ENCODE peak calls at places on chromosomes 11 and 22, in four cellular contexts. One of them, this sample, is unnamed.

GRCh38 chr22:50146440-50147228 is 23.9 kb upstream of the PANX2 start:
- DNase-seq in adrenal gland: peak; percentile 74
- DNase-seq in CD8-positive, alpha-beta memory T cell: no peak
- DNase-seq in cardiac muscle cell: peak; percentile 83
- DNase-seq in this sample: no peak

GRCh38 chr11:57764527-57764926 is 2.9 kb downstream of the CTNND1 start:
- DNase-seq in adrenal gland: no peak
- DNase-seq in CD8-positive, alpha-beta memory T cell: no peak
- DNase-seq in cardiac muscle cell: no peak
- DNase-seq in this sample: no peak

GRCh38 chr11:61975638-61976419 is 8.4 kb upstream of the FTH1 start:
- DNase-seq in adrenal gland: no peak
- DNase-seq in CD8-positive, alpha-beta memory T cell: no peak
- DNase-seq in cardiac muscle cell: peak; percentile 34
- DNase-seq in this sample: no peak

GRCh38 chr11:10117709-10118341 is 176.2 kb downstream of the SBF2 start:
- DNase-seq in adrenal gland: no peak
- DNase-seq in CD8-positive, alpha-beta memory T cell: no peak
- DNase-seq in cardiac muscle cell: peak; percentile 84
- DNase-seq in this sample: peak; percentile 49

GRCh38 chr22:38799265-38800002 is 5.5 kb upstream of the DNAL4 start:
- DNase-seq in adrenal gland: no peak
- DNase-seq in CD8-positive, alpha-beta memory T cell: no peak
- DNase-seq in cardiac muscle cell: peak; percentile 85
- DNase-seq in this sample: peak; percentile 21

GRCh38 chr11:47524200-47524874 is 28.6 kb downstream of the CELF1 start:
- DNase-seq in adrenal gland: no peak
- DNase-seq in CD8-positive, alpha-beta memory T cell: no peak
- DNase-seq in cardiac muscle cell: no peak
- DNase-seq in this sample: no peak

GRCh38 chr11:1939006-1939626 is 8.0 kb upstream of the MRPL23 start:
- DNase-seq in adrenal gland: no peak
- DNase-seq in CD8-positive, alpha-beta memory T cell: peak; percentile 47
- DNase-seq in cardiac muscle cell: peak; percentile 29
- DNase-seq in this sample: no peak

GRCh38 chr11:44036811-44037657 is 10.7 kb upstream of the ACCSL start:
- DNase-seq in adrenal gland: peak; percentile 94
- DNase-seq in CD8-positive, alpha-beta memory T cell: no peak
- DNase-seq in cardiac muscle cell: peak; percentile 93
- DNase-seq in this sample: no peak

GRCh38 chr11:102323542-102324261 is 6.4 kb downstream of the BIRC3 start:
- DNase-seq in adrenal gland: no peak
- DNase-seq in CD8-positive, alpha-beta memory T cell: no peak
- DNase-seq in cardiac muscle cell: peak; percentile 52
- DNase-seq in this sample: peak; percentile 61

GRCh38 chr22:20131856-20132685 is 467 bp downstream of the ZDHHC8 start:
- DNase-seq in adrenal gland: peak; percentile 62
- DNase-seq in CD8-positive, alpha-beta memory T cell: no peak
- DNase-seq in cardiac muscle cell: no peak
- DNase-seq in this sample: no peak

GRCh38 chr22:46684706-46685105 is 53.3 kb downstream of the CERK start:
- DNase-seq in adrenal gland: no peak
- DNase-seq in CD8-positive, alpha-beta memory T cell: no peak
- DNase-seq in cardiac muscle cell: no peak
- DNase-seq in this sample: no peak

GRCh38 chr11:131581006-131581405 is 210.6 kb downstream of the NTM start:
- DNase-seq in adrenal gland: no peak
- DNase-seq in CD8-positive, alpha-beta memory T cell: no peak
- DNase-seq in cardiac muscle cell: peak; percentile 21
- DNase-seq in this sample: no peak

GRCh38 chr11:33769542-33769941 is 4.8 kb downstream of the FBXO3 start:
- DNase-seq in adrenal gland: no peak
- DNase-seq in CD8-positive, alpha-beta memory T cell: no peak
- DNase-seq in cardiac muscle cell: no peak
- DNase-seq in this sample: no peak

GRCh38 chr11:126357055-126357962 is 1.8 kb downstream of the ST3GAL4 start:
- DNase-seq in adrenal gland: peak; percentile 45
- DNase-seq in CD8-positive, alpha-beta memory T cell: no peak
- DNase-seq in cardiac muscle cell: no peak
- DNase-seq in this sample: no peak

GRCh38 chr11:67416416-67417335 is 1.2 kb downstream of the CARNS1 start:
- DNase-seq in adrenal gland: no peak
- DNase-seq in CD8-positive, alpha-beta memory T cell: peak; percentile 90
- DNase-seq in cardiac muscle cell: peak; percentile 35
- DNase-seq in this sample: no peak

GRCh38 chr11:85752890-85753581 is 57.9 kb downstream of the SYTL2 start:
- DNase-seq in adrenal gland: peak; percentile 35
- DNase-seq in CD8-positive, alpha-beta memory T cell: peak; percentile 96
- DNase-seq in cardiac muscle cell: no peak
- DNase-seq in this sample: no peak

GRCh38 chr11:45725121-45725520 is 59.7 kb upstream of the CHST1 start:
- DNase-seq in adrenal gland: no peak
- DNase-seq in CD8-positive, alpha-beta memory T cell: no peak
- DNase-seq in cardiac muscle cell: no peak
- DNase-seq in this sample: no peak

GRCh38 chr11:74057251-74058151 is 48.6 kb upstream of the UCP3 start:
- DNase-seq in adrenal gland: no peak
- DNase-seq in CD8-positive, alpha-beta memory T cell: no peak
- DNase-seq in cardiac muscle cell: peak; percentile 50
- DNase-seq in this sample: no peak

GRCh38 chr11:80346660-80347059 is 905.8 kb upstream of the TENM4 start:
- DNase-seq in adrenal gland: peak; percentile 56
- DNase-seq in CD8-positive, alpha-beta memory T cell: no peak
- DNase-seq in cardiac muscle cell: no peak
- DNase-seq in this sample: no peak

GRCh38 chr22:45677060-45677459 is 5.4 kb downstream of the ATXN10 start:
- DNase-seq in adrenal gland: no peak
- DNase-seq in CD8-positive, alpha-beta memory T cell: no peak
- DNase-seq in cardiac muscle cell: no peak
- DNase-seq in this sample: no peak

GRCh38 chr11:102762414-102762813 is 18.0 kb downstream of the MMP10 start:
- DNase-seq in adrenal gland: no peak
- DNase-seq in CD8-positive, alpha-beta memory T cell: no peak
- DNase-seq in cardiac muscle cell: no peak
- DNase-seq in this sample: no peak

GRCh38 chr22:41234815-41235687 is 5.7 kb downstream of the CHADL start:
- DNase-seq in adrenal gland: peak; percentile 98
- DNase-seq in CD8-positive, alpha-beta memory T cell: no peak
- DNase-seq in cardiac muscle cell: no peak
- DNase-seq in this sample: no peak

GRCh38 chr11:30314625-30315024 is 8.3 kb upstream of the ARL14EP start:
- DNase-seq in adrenal gland: no peak
- DNase-seq in CD8-positive, alpha-beta memory T cell: no peak
- DNase-seq in cardiac muscle cell: peak; percentile 15
- DNase-seq in this sample: no peak

GRCh38 chr22:45194686-45195085 is 31.0 kb downstream of the NUP50 start:
- DNase-seq in adrenal gland: no peak
- DNase-seq in CD8-positive, alpha-beta memory T cell: no peak
- DNase-seq in cardiac muscle cell: no peak
- DNase-seq in this sample: no peak

GRCh38 chr11:2761131-2762030 is 61.6 kb upstream of the KCNQ1OT1 start:
- DNase-seq in adrenal gland: peak; percentile 12
- DNase-seq in CD8-positive, alpha-beta memory T cell: peak; percentile 35
- DNase-seq in cardiac muscle cell: no peak
- DNase-seq in this sample: no peak

GRCh38 chr11:134196756-134197155 is 27.0 kb downstream of the NCAPD3 start:
- DNase-seq in adrenal gland: no peak
- DNase-seq in CD8-positive, alpha-beta memory T cell: no peak
- DNase-seq in cardiac muscle cell: no peak
- DNase-seq in this sample: no peak

GRCh38 chr11:111765320-111765983 is 737 bp downstream of the PPP2R1B start:
- DNase-seq in adrenal gland: no peak
- DNase-seq in CD8-positive, alpha-beta memory T cell: no peak
- DNase-seq in cardiac muscle cell: no peak
- DNase-seq in this sample: no peak

GRCh38 chr11:19788435-19788834 is 75.8 kb downstream of the NAV2 start:
- DNase-seq in adrenal gland: no peak
- DNase-seq in CD8-positive, alpha-beta memory T cell: no peak
- DNase-seq in cardiac muscle cell: no peak
- DNase-seq in this sample: no peak

GRCh38 chr22:40928657-40929056 is 22.5 kb upstream of the RBX1 start:
- DNase-seq in adrenal gland: no peak
- DNase-seq in CD8-positive, alpha-beta memory T cell: no peak
- DNase-seq in cardiac muscle cell: peak; percentile 42
- DNase-seq in this sample: no peak

GRCh38 chr11:127640822-127641485 is 640.4 kb upstream of the KIRREL3 start:
- DNase-seq in adrenal gland: no peak
- DNase-seq in CD8-positive, alpha-beta memory T cell: no peak
- DNase-seq in cardiac muscle cell: no peak
- DNase-seq in this sample: no peak

GRCh38 chr11:65551572-65552398 is 6.4 kb downstream of the LTBP3 start:
- DNase-seq in adrenal gland: no peak
- DNase-seq in CD8-positive, alpha-beta memory T cell: peak; percentile 73
- DNase-seq in cardiac muscle cell: no peak
- DNase-seq in this sample: no peak

GRCh38 chr22:48576333-48577013 is 1251.2 kb downstream of the BRD1 start:
- DNase-seq in adrenal gland: no peak
- DNase-seq in CD8-positive, alpha-beta memory T cell: no peak
- DNase-seq in cardiac muscle cell: no peak
- DNase-seq in this sample: no peak

GRCh38 chr11:134034496-134035381 is 34.1 kb upstream of the JAM3 start:
- DNase-seq in adrenal gland: peak; percentile 67
- DNase-seq in CD8-positive, alpha-beta memory T cell: peak; percentile 48
- DNase-seq in cardiac muscle cell: no peak
- DNase-seq in this sample: no peak